ENCODE peak calls at places on chromosomes 13 and 19, in seven cellular contexts. Z, O, K, D, R, J and G are unnamed samples.

GRCh38 chr19:34336781-34337271 is 28.2 kb upstream of the GPI start:
- DNase-seq in Z (no peak), O (peak; percentile 66), K (peak; percentile 76), D (peak; percentile 35), R (peak; percentile 48), J (no peak), G (peak; percentile 65)

GRCh38 chr13:39364797-39365468 is 238.1 kb downstream of the LHFPL6 start:
- DNase-seq in Z (no peak), O (no peak), K (peak; percentile 67), D (peak; percentile 26), R (peak; percentile 49), J (no peak), G (no peak)

GRCh38 chr13:79070343-79070974 is 335.6 kb downstream of the RBM26 start:
- DNase-seq in Z (no peak), O (no peak), K (no peak), D (no peak), R (no peak), J (no peak), G (no peak)

GRCh38 chr19:8490873-8491272 is 11.6 kb downstream of the PRAM1 start:
- DNase-seq in Z (no peak), O (no peak), K (no peak), D (no peak), R (no peak), J (no peak), G (no peak)

GRCh38 chr13:67643656-67644055 is 413.5 kb upstream of the PCDH9 start:
- DNase-seq in Z (no peak), O (no peak), K (peak; percentile 55), D (no peak), R (no peak), J (peak; percentile 72), G (no peak)

GRCh38 chr19:17138937-17139598 is 63.5 kb downstream of the MYO9B start:
- DNase-seq in Z (peak; percentile 82), O (no peak), K (no peak), D (no peak), R (no peak), J (no peak), G (no peak)

GRCh38 chr13:46756977-46757376 is 40.0 kb downstream of the ESD start:
- DNase-seq in Z (no peak), O (no peak), K (no peak), D (no peak), R (peak; percentile 90), J (no peak), G (no peak)

GRCh38 chr19:48500830-48501445 is 10.7 kb downstream of the LMTK3 start:
- DNase-seq in Z (peak; percentile 25), O (no peak), K (no peak), D (no peak), R (no peak), J (peak; percentile 57), G (no peak)

GRCh38 chr19:35882074-35882832 is 13.9 kb downstream of the APLP1 start:
- DNase-seq in Z (peak; percentile 47), O (peak; percentile 45), K (peak; percentile 68), D (no peak), R (peak; percentile 84), J (no peak), G (peak; percentile 66)

GRCh38 chr19:30093966-30094770 is 152.1 kb downstream of the URI1 start:
- DNase-seq in Z (no peak), O (no peak), K (no peak), D (no peak), R (no peak), J (no peak), G (no peak)

GRCh38 chr13:112588490-112589297 is 741 bp upstream of the TUBGCP3 start:
- DNase-seq in Z (peak; percentile 31), O (no peak), K (no peak), D (no peak), R (no peak), J (no peak), G (no peak)

GRCh38 chr19:32809254-32809653 is 60.3 kb downstream of the SLC7A9 start:
- DNase-seq in Z (no peak), O (no peak), K (no peak), D (no peak), R (no peak), J (no peak), G (no peak)

GRCh38 chr13:95349267-95349666 is 48.0 kb upstream of the ABCC4 start:
- DNase-seq in Z (no peak), O (no peak), K (no peak), D (no peak), R (peak; percentile 30), J (no peak), G (no peak)

GRCh38 chr13:59247166-59247565 is 916.6 kb downstream of the DIAPH3 start:
- DNase-seq in Z (peak; percentile 38), O (no peak), K (no peak), D (no peak), R (no peak), J (no peak), G (no peak)

GRCh38 chr13:113853518-113854237 is 10.2 kb downstream of the GAS6 start:
- DNase-seq in Z (no peak), O (no peak), K (no peak), D (no peak), R (peak; percentile 49), J (peak; percentile 35), G (no peak)
- TF ChIP-seq CTCF in Z (no peak), O (no peak), K (no peak), D (no peak), R (no peak), J (no peak), G (no peak)

GRCh38 chr13:113843864-113844556 is 19.9 kb downstream of the GAS6 start:
- DNase-seq in Z (peak; percentile 10), O (no peak), K (peak; percentile 45), D (no peak), R (no peak), J (no peak), G (no peak)
- TF ChIP-seq CTCF in Z (no peak), O (no peak), K (peak; percentile 23), D (no peak), R (peak; percentile 7), J (peak; percentile 66), G (no peak)

DNA sequence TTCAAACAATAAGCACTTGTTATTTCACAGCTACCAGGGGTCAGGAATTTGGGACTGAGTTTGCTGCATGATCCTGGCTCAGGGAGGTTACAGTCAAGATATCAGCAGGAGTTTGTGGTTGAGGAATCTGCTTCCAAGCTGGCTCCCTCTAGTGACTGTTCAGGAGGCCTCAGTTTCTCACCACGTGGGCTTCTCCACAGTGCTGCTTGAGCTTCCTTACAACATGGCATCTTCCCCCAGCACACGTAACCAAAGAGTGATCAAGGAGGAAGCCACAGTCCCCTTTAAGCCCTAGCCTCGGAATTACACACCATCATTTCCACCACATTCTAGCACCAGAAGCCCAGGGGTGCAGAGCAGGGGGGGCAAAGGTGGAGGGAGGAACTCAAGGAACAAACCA is 28.8 kb downstream of the CELF5 start:
- DNase-seq in Z (no peak), O (no peak), K (peak; percentile 43), D (no peak), R (peak; percentile 12), J (no peak), G (no peak)
- TF ChIP-seq CTCF in Z (no peak), O (no peak), K (peak; percentile 38), D (no peak), R (no peak), J (peak; percentile 25), G (no peak)

DNA sequence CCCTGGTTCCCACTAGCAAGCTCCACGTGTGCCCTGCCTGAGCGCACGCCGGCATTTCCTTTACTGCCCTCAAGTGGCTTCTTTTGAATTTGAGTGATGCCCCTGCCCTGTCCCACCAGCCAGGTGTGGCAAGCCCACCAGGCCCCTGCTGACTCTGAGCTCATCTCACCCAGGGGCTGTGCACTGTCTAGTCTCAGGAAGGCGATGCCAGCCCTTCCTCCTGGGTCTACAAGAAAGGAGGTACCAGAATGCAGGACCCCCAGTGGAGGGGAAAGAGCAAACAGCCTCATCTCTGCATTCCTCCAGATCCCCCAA is 17.3 kb upstream of the EPHX3 start:
- DNase-seq in Z (no peak), O (no peak), K (no peak), D (no peak), R (no peak), J (no peak), G (no peak)
- TF ChIP-seq CTCF in Z (no peak), O (no peak), K (no peak), D (no peak), R (no peak), J (no peak), G (no peak)

GRCh38 chr19:2261438-2262172 is 5.4 kb upstream of the JSRP1 start:
- DNase-seq in Z (no peak), O (peak; percentile 66), K (peak; percentile 66), D (no peak), R (peak; percentile 43), J (peak; percentile 84), G (no peak)
- TF ChIP-seq CTCF in Z (peak; percentile 30), O (peak; percentile 58), K (peak; percentile 76), D (peak; percentile 41), R (peak; percentile 70), J (peak; percentile 87), G (peak; percentile 53)

GRCh38 chr19:634975-635652 is 1.8 kb upstream of the POLRMT start:
- DNase-seq in Z (no peak), O (no peak), K (no peak), D (no peak), R (no peak), J (no peak), G (no peak)

GRCh38 chr19:632228-633067 is 889 bp downstream of the POLRMT start:
- DNase-seq in Z (no peak), O (no peak), K (peak; percentile 72), D (peak; percentile 73), R (peak; percentile 51), J (peak; percentile 87), G (peak; percentile 76)

GRCh38 chr19:633786-634639 is 676 bp upstream of the POLRMT start:
- DNase-seq in Z (no peak), O (no peak), K (no peak), D (no peak), R (no peak), J (no peak), G (no peak)

GRCh38 chr19:629961-630714 is 3.2 kb downstream of the POLRMT start:
- DNase-seq in Z (peak; percentile 11), O (no peak), K (no peak), D (no peak), R (no peak), J (no peak), G (no peak)

GRCh38 chr19:633068-633785 is at the start of gene POLRMT:
- DNase-seq in Z (peak; percentile 99), O (peak; percentile 94), K (peak; percentile 99), D (peak; percentile 96), R (peak; percentile 98), J (peak; percentile 99), G (peak; percentile 100)
- TF ChIP-seq CTCF in Z (peak; percentile 9), O (no peak), K (no peak), D (no peak), R (no peak), J (no peak), G (no peak)